ENCODE peak calls at places on chromosome 10, in ten cellular contexts. W is PC-3; F is activated naive CD4-positive, alpha-beta T cell treated with anti-CD3 and anti-CD28 coated beads for 36 hours; A is stimulated activated CD4-positive, alpha-beta T cell treated with anti-CD3 and anti-CD28 coated beads, Interleukin-4, amount 100 ng/mL, for 24 hours; U is stimulated activated CD8-positive, alpha-beta memory T cell treated with anti-CD3 and anti-CD28 coated beads, Interleukin-15, amount 100 ng/mL, for 1 hour; R is NCI-H345; G is OCI-M1; E is mucosa of descending colon; L is activated CD8-positive, alpha-beta memory T cell treated with anti-CD3 and anti-CD28 coated beads for 1 hour; H is hypothalamus. X is an unnamed sample.
A peak's percentile ranks its signal among the peaks of the same experiment; 100 is the strongest.

GRCh38 chr10:132449051-132449825 is 52.2 kb downstream of the PWWP2B start:
- DNase-seq in W (peak; percentile 41), F (no peak), A (no peak), U (no peak), R (no peak), G (peak; percentile 75), E (peak; percentile 84), L (no peak), H (no peak), X (peak; percentile 88)

GRCh38 chr10:1553951-1554350 is 183.4 kb downstream of the ADARB2 start:
- DNase-seq in W (no peak), F (no peak), A (no peak), U (no peak), R (no peak), G (no peak), E (no peak), L (no peak), H (no peak), X (no peak)

GRCh38 chr10:103759100-103759781 is 96.1 kb downstream of the SH3PXD2A start:
- DNase-seq in W (peak; percentile 52), F (peak; percentile 72), A (peak; percentile 50), U (no peak), R (no peak), G (no peak), E (peak; percentile 66), L (no peak), H (no peak), X (no peak)

GRCh38 chr10:56003555-56003954 is 357.5 kb downstream of the ZWINT start:
- DNase-seq in W (peak; percentile 38), F (no peak), A (no peak), U (no peak), R (no peak), G (no peak), E (no peak), L (no peak), H (no peak), X (no peak)

GRCh38 chr10:103699611-103700435 is 155.6 kb downstream of the SH3PXD2A start:
- DNase-seq in W (no peak), F (no peak), A (no peak), U (no peak), R (no peak), G (no peak), E (no peak), L (no peak), H (no peak), X (no peak)

GRCh38 chr10:115935731-115936130 is 337.3 kb downstream of the GFRA1 start:
- DNase-seq in W (no peak), F (no peak), A (no peak), U (no peak), R (no peak), G (no peak), E (no peak), L (no peak), H (no peak), X (no peak)

GRCh38 chr10:124997246-124997790 is 55.4 kb downstream of the ZRANB1 start:
- DNase-seq in W (no peak), F (no peak), A (no peak), U (no peak), R (no peak), G (no peak), E (peak; percentile 1), L (no peak), H (no peak), X (no peak)

GRCh38 chr10:33183658-33184057 is 150.8 kb downstream of the NRP1 start:
- DNase-seq in W (peak; percentile 91), F (no peak), A (no peak), U (no peak), R (no peak), G (no peak), E (no peak), L (no peak), H (no peak), X (no peak)

GRCh38 chr10:77493851-77494788 is 143.5 kb downstream of the KCNMA1 start:
- DNase-seq in W (peak; percentile 86), F (no peak), A (no peak), U (no peak), R (peak; percentile 47), G (peak; percentile 21), E (peak; percentile 27), L (no peak), H (no peak), X (no peak)

GRCh38 chr10:33368086-33368485 is 33.6 kb upstream of the NRP1 start:
- DNase-seq in W (no peak), F (no peak), A (no peak), U (no peak), R (no peak), G (no peak), E (no peak), L (no peak), H (no peak), X (no peak)

GRCh38 chr10:15472008-15472407 is 100.9 kb upstream of the FAM171A1 start:
- DNase-seq in W (no peak), F (no peak), A (no peak), U (no peak), R (no peak), G (no peak), E (no peak), L (no peak), H (no peak), X (no peak)

GRCh38 chr10:102040721-102041120 is 15.3 kb downstream of the ARMH3 start:
- DNase-seq in W (no peak), F (no peak), A (no peak), U (no peak), R (no peak), G (no peak), E (no peak), L (no peak), H (no peak), X (no peak)

X was measured in pancreas.